ENCODE peak calls at places on chromosomes 13 and 19, in ten cellular contexts. I is T1000; V is iris pigment epithelial cell; B is globus pallidus; J is A172; T is BE2C; M is Right ventricle myocardium superior; O is hippocampal formation; Q is lung; Y is activated CD4-positive, alpha-beta T cell treated with anti-CD3 and anti-CD28 coated beads for 24 hours. U is an unnamed sample.

GRCh38 chr19:23799321-23799720 is 40.6 kb upstream of the ZNF681 start:
- DNase-seq in I (no peak), V (no peak), B (no peak), J (no peak), T (no peak), M (no peak), O (no peak), Q (no peak), Y (no peak), U (no peak)

GRCh38 chr19:1057185-1057857 is 9.6 kb upstream of the ARHGAP45 start:
- DNase-seq in I (peak), V (peak), B (no peak), J (peak), T (no peak), M (no peak), O (no peak), Q (no peak), Y (no peak), U (no peak)

GRCh38 chr19:39500543-39500942 is 1.8 kb downstream of the DLL3 start:
- DNase-seq in I (no peak), V (no peak), B (no peak), J (no peak), T (no peak), M (no peak), O (no peak), Q (no peak), Y (no peak), U (no peak)

GRCh38 chr13:110298566-110299321 is 8.2 kb downstream of the COL4A1 start:
- DNase-seq in I (no peak), V (peak), B (no peak), J (no peak), T (no peak), M (peak), O (no peak), Q (no peak), Y (no peak), U (no peak)

GRCh38 chr13:46405457-46405856 is 18.4 kb upstream of the RUBCNL start:
- DNase-seq in I (no peak), V (no peak), B (no peak), J (no peak), T (no peak), M (no peak), O (no peak), Q (no peak), Y (no peak), U (no peak)

GRCh38 chr19:18086590-18087138 is at the start of gene IL12RB1:
- DNase-seq in I (no peak), V (peak), B (no peak), J (no peak), T (no peak), M (no peak), O (no peak), Q (no peak), Y (peak), U (no peak)

GRCh38 chr13:35164324-35164932 is 222.4 kb downstream of the NBEA start:
- DNase-seq in I (no peak), V (peak), B (peak), J (peak), T (no peak), M (no peak), O (no peak), Q (no peak), Y (no peak), U (peak)

GRCh38 chr13:47420012-47420411 is 523.2 kb upstream of the HTR2A start:
- DNase-seq in I (no peak), V (no peak), B (no peak), J (no peak), T (no peak), M (no peak), O (no peak), Q (no peak), Y (no peak), U (no peak)

GRCh38 chr19:47707135-47707925 is 5.9 kb upstream of the EHD2 start:
- DNase-seq in I (peak), V (peak), B (peak), J (peak), T (peak), M (peak), O (peak), Q (peak), Y (peak), U (peak)

GRCh38 chr19:32350492-32350891 is 5.1 kb downstream of the ZNF507 start:
- DNase-seq in I (no peak), V (no peak), B (no peak), J (no peak), T (no peak), M (no peak), O (no peak), Q (no peak), Y (no peak), U (no peak)

GRCh38 chr19:34173145-34173956 is 1.0 kb downstream of the LSM14A start:
- DNase-seq in I (peak), V (peak), B (peak), J (peak), T (no peak), M (no peak), O (no peak), Q (peak), Y (no peak), U (peak)

GRCh38 chr13:102902789-102903347 is 57.0 kb downstream of the ERCC5 start:
- DNase-seq in I (no peak), V (no peak), B (no peak), J (no peak), T (peak), M (peak), O (no peak), Q (no peak), Y (no peak), U (no peak)

GRCh38 chr13:108483981-108484380 is 145.4 kb upstream of the MYO16 start:
- DNase-seq in I (no peak), V (peak), B (no peak), J (no peak), T (no peak), M (no peak), O (no peak), Q (no peak), Y (no peak), U (no peak)